ENCODE peak calls at places on chromosomes 13 and 19, in ten cellular contexts. H is B cell, R is activated B cell treated with CpG ODN at 0.5 μM for 24 hours, C is upper lobe of right lung, E is Calu3, X is heart right ventricle, V is HCT116, L is hepatocyte, M is HepG2, Y is bronchial epithelial cell. G is an unnamed sample.

GRCh38 chr13:34421849-34422475 is 520.1 kb upstream of the NBEA start:
- DNase-seq in M (no peak), R (no peak), L (no peak), H (no peak), Y (peak), C (no peak), X (no peak), E (no peak), V (no peak), G (no peak)

GRCh38 chr19:49802836-49803528 is 10.1 kb downstream of the FUZ start:
- DNase-seq in L (no peak), Y (no peak), E (no peak), V (no peak), C (no peak), H (no peak), M (no peak), R (no peak), X (no peak), G (no peak)

GRCh38 chr13:111183087-111183645 is 68.1 kb downstream of the ARHGEF7 start:
- DNase-seq in H (no peak), V (no peak), X (no peak), Y (no peak), R (no peak), E (no peak), M (no peak), C (no peak), L (no peak), G (no peak)

GRCh38 chr19:7637374-7638256 is 705 bp downstream of the STXBP2 start:
- DNase-seq in C (peak), H (peak), M (no peak), R (no peak), Y (no peak), X (no peak), E (peak), V (no peak), L (peak), G (no peak)

GRCh38 chr13:28140433-28141125 is 2.2 kb downstream of the PAN3 start:
- DNase-seq in R (no peak), C (no peak), H (no peak), X (no peak), Y (peak), M (no peak), E (no peak), L (peak), V (no peak), G (no peak)

GRCh38 chr13:40960721-40961120 is 58.4 kb downstream of the ELF1 start:
- DNase-seq in M (no peak), E (no peak), R (no peak), V (no peak), C (no peak), Y (no peak), X (no peak), L (no peak), H (no peak), G (no peak)

GRCh38 chr19:50432221-50432626 is 468 bp upstream of the MYBPC2 start:
- DNase-seq in L (peak), E (peak), M (no peak), V (no peak), R (no peak), H (no peak), C (no peak), Y (no peak), X (no peak), G (no peak)

GRCh38 chr19:34316741-34317241 is 48.2 kb upstream of the GPI start:
- DNase-seq in C (no peak), L (no peak), R (no peak), E (no peak), M (no peak), Y (peak), H (no peak), V (peak), X (no peak), G (no peak)

GRCh38 chr19:13881231-13881691 is 4.3 kb downstream of the NANOS3 start:
- DNase-seq in X (no peak), E (no peak), C (no peak), V (no peak), M (peak), R (no peak), Y (no peak), L (no peak), H (peak), G (no peak)

GRCh38 chr13:111629016-111629415 is 308.6 kb downstream of the TEX29 start:
- DNase-seq in H (no peak), X (no peak), R (no peak), E (no peak), C (no peak), M (no peak), V (no peak), Y (no peak), L (no peak), G (no peak)

GRCh38 chr13:55302568-55302967 is 1838.2 kb upstream of the PRR20A start:
- DNase-seq in C (no peak), R (no peak), E (no peak), Y (no peak), L (peak), H (no peak), V (no peak), X (no peak), M (no peak), G (no peak)

GRCh38 chr13:89066868-89067466 is 1395.8 kb downstream of the SLITRK5 start:
- DNase-seq in R (no peak), C (no peak), H (peak), Y (peak), L (peak), X (no peak), M (peak), V (peak), E (no peak), G (peak)

GRCh38 chr19:56725829-56726424 is 54.4 kb upstream of the ZNF835 start:
- DNase-seq in H (no peak), R (no peak), C (no peak), L (no peak), M (no peak), Y (no peak), V (no peak), E (no peak), X (no peak), G (no peak)

DNA sequence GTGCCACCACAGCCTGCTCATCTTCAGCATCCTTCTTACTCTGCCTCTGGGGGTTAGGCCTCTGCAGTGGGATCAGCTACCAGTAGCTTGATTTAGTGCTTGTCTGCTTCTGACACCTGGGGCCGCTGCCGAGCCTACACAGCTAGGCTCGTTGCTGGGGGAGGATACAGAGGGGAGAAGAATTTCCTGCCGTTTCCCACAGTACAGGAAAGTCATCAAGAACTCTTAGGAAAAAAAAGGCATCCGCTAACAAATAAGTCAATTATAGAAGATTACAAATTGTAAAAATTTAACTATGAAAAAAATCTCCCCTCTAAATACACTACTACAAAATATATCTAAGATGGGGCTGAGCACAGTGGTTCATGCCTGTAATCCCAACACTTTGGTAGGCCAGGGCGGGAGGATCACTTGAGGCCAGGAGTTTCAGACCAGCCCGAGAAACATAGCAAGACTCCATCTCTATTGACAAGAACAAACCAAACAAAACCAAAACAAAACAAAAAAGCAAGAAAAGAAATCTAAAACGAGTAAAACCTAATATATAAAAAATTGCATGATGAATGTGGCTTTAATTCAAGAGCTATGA is 26.7 kb downstream of the LATS2 start:
- DNase-seq in H (no peak), R (no peak), V (no peak), C (no peak), M (no peak), L (no peak), E (peak), Y (no peak), X (peak), G (peak)
- TF ChIP-seq CTCF in H (no peak), R (no peak), V (no peak), C (peak), M (no peak), L (no peak), E (no peak), Y (no peak), X (peak), G (no peak)

DNA sequence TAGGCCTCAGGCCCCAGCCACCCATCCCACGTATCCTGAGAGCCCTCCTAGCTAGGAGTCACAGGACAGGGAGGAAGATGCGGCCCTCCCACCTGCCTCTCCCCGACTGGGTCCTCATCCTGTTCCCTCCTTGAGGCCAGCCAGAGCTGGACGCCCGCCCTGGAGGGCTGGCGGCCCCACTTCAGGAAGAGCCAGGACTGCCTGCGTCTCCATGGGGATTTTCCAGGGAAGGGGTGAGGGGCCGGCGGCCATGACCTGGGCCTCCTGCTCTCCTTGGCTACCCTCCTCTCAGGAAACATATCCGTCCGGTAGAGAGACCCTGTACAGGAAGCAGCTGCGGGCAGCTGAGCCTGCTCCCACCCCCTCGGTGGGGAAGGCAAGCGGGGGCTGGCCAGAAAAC is 11.3 kb upstream of the PRKD2 start:
- DNase-seq in H (no peak), V (no peak), M (no peak), C (no peak), R (no peak), Y (no peak), X (peak), L (no peak), E (no peak), G (no peak)
- TF ChIP-seq CTCF in H (no peak), V (no peak), M (no peak), C (no peak), R (no peak), Y (no peak), X (no peak), L (no peak), E (no peak), G (no peak)

GRCh38 chr19:2524361-2524839 is 48.5 kb downstream of the GADD45B start:
- DNase-seq in M (no peak), C (no peak), L (no peak), X (no peak), Y (no peak), V (no peak), H (no peak), E (no peak), R (no peak), G (no peak)

GRCh38 chr19:2527716-2528115 is 51.8 kb downstream of the GADD45B start:
- DNase-seq in R (no peak), X (no peak), V (no peak), E (no peak), L (no peak), H (no peak), Y (no peak), M (no peak), C (no peak), G (no peak)

GRCh38 chr19:2523630-2524311 is 47.8 kb downstream of the GADD45B start:
- DNase-seq in Y (no peak), X (no peak), R (no peak), M (no peak), H (no peak), E (no peak), L (no peak), V (no peak), C (no peak), G (no peak)

GRCh38 chr19:2527171-2527570 is 51.2 kb downstream of the GADD45B start:
- DNase-seq in L (no peak), C (no peak), V (no peak), E (no peak), Y (no peak), X (no peak), H (no peak), R (no peak), M (no peak), G (no peak)

DNA sequence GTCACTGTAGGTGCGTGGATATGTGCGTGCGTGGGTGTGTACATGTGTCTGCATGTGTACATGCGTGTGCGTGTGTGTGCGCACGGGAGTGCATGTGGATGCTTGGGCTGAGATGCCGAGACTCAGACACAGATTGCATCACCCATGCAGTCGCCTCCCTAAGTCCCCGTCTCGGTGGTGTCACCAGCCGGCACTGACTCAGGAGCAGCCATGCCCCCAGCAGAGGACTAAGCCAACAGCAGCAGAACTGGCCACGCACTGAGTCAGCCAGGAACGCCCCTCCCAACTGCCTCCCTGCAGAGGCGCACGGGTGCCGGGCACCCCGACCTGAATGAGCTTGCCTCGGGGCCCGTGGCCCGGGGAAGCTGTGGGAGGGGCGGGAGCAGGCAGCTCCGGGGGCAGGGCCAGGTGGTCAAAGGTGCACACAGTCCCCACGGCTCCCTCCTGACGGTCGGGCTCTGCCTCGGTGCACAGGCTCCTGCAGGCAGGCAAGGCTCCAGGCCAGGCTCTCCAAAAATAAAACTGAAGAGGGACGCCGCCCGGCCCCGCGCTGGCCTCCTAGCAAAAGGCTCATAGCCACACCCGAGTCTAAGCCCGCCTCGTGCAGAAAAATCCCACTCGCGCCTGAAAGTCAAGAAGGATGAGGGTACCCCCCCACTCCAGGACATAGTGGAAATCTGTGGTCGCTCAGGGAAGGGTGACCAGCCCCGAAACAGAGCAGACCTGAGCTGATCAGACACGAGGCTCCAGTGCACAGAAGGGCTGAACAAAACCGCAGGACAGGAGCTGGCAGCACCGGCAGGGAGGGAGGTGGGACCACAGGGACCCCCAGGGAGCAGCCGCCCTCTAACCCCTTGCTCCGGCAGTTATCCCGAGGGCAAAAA is 49.2 kb downstream of the GADD45B start:
- DNase-seq in R (no peak), H (no peak), M (peak), C (no peak), E (peak), Y (peak), V (peak), L (peak), X (no peak), G (no peak)
- TF ChIP-seq CTCF in R (no peak), H (no peak), M (no peak), C (no peak), E (no peak), Y (no peak), V (no peak), L (no peak), X (no peak), G (no peak)

DNA sequence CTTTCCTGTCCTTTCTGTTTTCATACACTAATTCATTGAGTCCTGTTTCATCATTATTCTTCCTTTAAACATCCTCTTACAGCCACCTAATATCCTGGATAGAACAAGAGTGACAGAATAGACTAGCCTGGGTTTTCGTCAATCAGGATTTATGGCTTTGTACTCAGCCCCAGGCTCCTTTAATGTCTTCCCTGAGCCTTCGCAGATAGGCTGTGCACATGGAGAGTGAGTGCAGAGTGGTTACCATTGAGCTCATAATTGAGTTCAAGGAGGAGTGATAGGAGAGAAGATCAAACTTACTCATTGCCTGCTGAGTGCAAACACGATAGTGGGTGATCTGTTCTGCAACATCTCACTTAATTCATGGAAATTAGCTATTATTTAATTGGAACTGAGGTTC is 304.9 kb downstream of the TDRD3 start:
- DNase-seq in H (no peak), Y (no peak), X (no peak), V (no peak), C (no peak), L (no peak), R (no peak), E (no peak), M (no peak), G (no peak)
- TF ChIP-seq CTCF in H (no peak), Y (no peak), X (no peak), V (no peak), C (no peak), L (no peak), R (no peak), E (no peak), M (no peak), G (no peak)

GRCh38 chr13:61685683-61686013 is 270.0 kb upstream of the PCDH20 start:
- DNase-seq in L (peak), Y (peak), V (peak), M (peak), H (no peak), X (no peak), E (no peak), R (no peak), C (no peak), G (no peak)
- TF ChIP-seq CTCF in L (peak), Y (peak), V (peak), M (peak), H (no peak), X (no peak), E (no peak), R (no peak), C (peak), G (no peak)